ENCODE peak calls at places on chromosomes 3 and 15, in five cellular contexts. A is MCF 10A; K is stimulated activated CD8-positive, alpha-beta memory T cell treated with anti-CD3 and anti-CD28 coated beads, Interleukin-2, amount 100 ng/mL, for 1 hour; N is RWPE2; X is GM04504. F is an unnamed sample.

GRCh38 chr3:183487046-183487445 is 58.6 kb upstream of the MCF2L2 start:
- DNase-seq in A (no peak), K (no peak), N (no peak), X (no peak), F (no peak)

GRCh38 chr3:159830523-159831151 is 158.0 kb upstream of the IL12A start:
- DNase-seq in A (peak; percentile 49), K (no peak), N (no peak), X (no peak), F (no peak)

GRCh38 chr3:53131136-53131495 is 881 bp upstream of the RFT1 start:
- DNase-seq in A (no peak), K (no peak), N (no peak), X (no peak), F (peak; percentile 2)

GRCh38 chr3:168047190-168047795 is 48.4 kb downstream of the GOLIM4 start:
- DNase-seq in A (peak; percentile 81), K (no peak), N (no peak), X (peak; percentile 64), F (no peak)

GRCh38 chr15:25675396-25675795 is 187.7 kb downstream of the ATP10A start:
- DNase-seq in A (no peak), K (no peak), N (peak; percentile 48), X (no peak), F (no peak)

GRCh38 chr3:38500688-38501417 is 4.7 kb downstream of the EXOG start:
- DNase-seq in A (no peak), K (no peak), N (no peak), X (no peak), F (no peak)

GRCh38 chr15:101052681-101053121 is 133.5 kb downstream of the LRRK1 start:
- DNase-seq in A (no peak), K (no peak), N (peak; percentile 65), X (no peak), F (no peak)

GRCh38 chr3:85433334-85433733 is 474.5 kb downstream of the CADM2 start:
- DNase-seq in A (no peak), K (no peak), N (no peak), X (no peak), F (no peak)

GRCh38 chr3:183563686-183563941 is 8.1 kb upstream of the KLHL6 start:
- DNase-seq in A (no peak), K (no peak), N (no peak), X (no peak), F (no peak)

GRCh38 chr3:192409203-192409837 is 318.0 kb downstream of the FGF12 start:
- DNase-seq in A (peak; percentile 28), K (no peak), N (peak; percentile 51), X (no peak), F (peak; percentile 82)

GRCh38 chr3:174863488-174863887 is 4.4 kb downstream of the NAALADL2 start:
- DNase-seq in A (no peak), K (no peak), N (no peak), X (no peak), F (no peak)

GRCh38 chr3:146326875-146327543 is 76.1 kb upstream of the PLSCR4 start:
- DNase-seq in A (peak; percentile 75), K (no peak), N (no peak), X (peak; percentile 47), F (no peak)

GRCh38 chr3:58143417-58144055 is 67.2 kb downstream of the DNASE1L3 start:
- DNase-seq in A (no peak), K (no peak), N (no peak), X (no peak), F (peak; percentile 54)

GRCh38 chr3:156631323-156631722 is 43.1 kb upstream of the TIPARP start:
- DNase-seq in A (peak; percentile 37), K (no peak), N (no peak), X (no peak), F (no peak)

GRCh38 chr15:84658080-84658787 is at the start of gene NMB:
- DNase-seq in A (peak; percentile 80), K (peak; percentile 59), N (peak; percentile 89), X (peak; percentile 50), F (no peak)

GRCh38 chr3:77320514-77320913 is 280.6 kb downstream of the ROBO2 start:
- DNase-seq in A (peak; percentile 36), K (no peak), N (no peak), X (no peak), F (no peak)

GRCh38 chr3:25297667-25298585 is 130.1 kb upstream of the RARB start:
- DNase-seq in A (peak; percentile 39), K (no peak), N (no peak), X (no peak), F (no peak)

GRCh38 chr15:85800460-85801123 is 5.9 kb upstream of the KLHL25 start:
- DNase-seq in A (peak; percentile 86), K (no peak), N (no peak), X (no peak), F (no peak)

GRCh38 chr3:30073622-30074021 is 532.8 kb upstream of the TGFBR2 start:
- DNase-seq in A (peak; percentile 19), K (no peak), N (no peak), X (no peak), F (no peak)

GRCh38 chr3:16311960-16312451 is 47.0 kb downstream of the OXNAD1 start:
- DNase-seq in A (no peak), K (no peak), N (no peak), X (no peak), F (no peak)

GRCh38 chr3:155554777-155555445 is 190.0 kb downstream of the PLCH1 start:
- DNase-seq in A (no peak), K (no peak), N (no peak), X (no peak), F (no peak)

GRCh38 chr3:115341208-115341607 is 194.1 kb upstream of the ZBTB20 start:
- DNase-seq in A (peak; percentile 68), K (no peak), N (no peak), X (peak; percentile 37), F (no peak)

F was measured in chondrocyte.